ENCODE peak calls at places on chromosomes 3 and 15, in six cellular contexts. Z is fibroblast of lung, P is body of pancreas, Q is pancreas, I is MCF 10A, B is fibroblast of mammary gland. N is an unnamed sample.

GRCh38 chr15:41544650-41545015 is 576 bp upstream of the RPAP1 start:
- DNase-seq in Z (no peak), P (peak; percentile 28), I (peak; percentile 14), Q (no peak), B (peak; percentile 78), N (peak; percentile 93)

GRCh38 chr3:52432631-52433030 is 12.3 kb downstream of the SEMA3G start:
- DNase-seq in P (peak; percentile 55), Q (peak; percentile 33), I (no peak), B (no peak), Z (no peak), N (no peak)

GRCh38 chr15:101551696-101552591 is 62.4 kb upstream of the PCSK6 start:
- DNase-seq in Z (no peak), Q (no peak), B (no peak), I (no peak), P (no peak), N (no peak)

GRCh38 chr3:59271971-59272370 is 222.1 kb upstream of the CFAP20DC start:
- DNase-seq in B (no peak), Z (no peak), P (no peak), Q (no peak), I (no peak), N (no peak)

GRCh38 chr3:139293665-139294023 is 50.2 kb upstream of the MRPS22 start:
- DNase-seq in Q (no peak), P (no peak), Z (no peak), I (no peak), B (no peak), N (no peak)

GRCh38 chr3:146803746-146804145 is 198.6 kb upstream of the PLSCR5 start:
- DNase-seq in Z (peak; percentile 89), Q (no peak), I (no peak), B (peak; percentile 87), P (no peak), N (peak; percentile 99)

GRCh38 chr3:159627634-159628033 is 361.0 kb upstream of the IL12A start:
- DNase-seq in I (no peak), B (no peak), Q (no peak), Z (no peak), P (no peak), N (no peak)

GRCh38 chr3:88596451-88596850 is 446.7 kb downstream of the C3orf38 start:
- DNase-seq in I (no peak), Q (no peak), Z (peak; percentile 2), P (no peak), B (no peak), N (peak; percentile 7)

GRCh38 chr3:94082412-94082937 is 19.6 kb downstream of the NSUN3 start:
- DNase-seq in P (no peak), B (no peak), Q (no peak), I (no peak), Z (peak; percentile 33), N (no peak)

GRCh38 chr3:168094580-168094876 is 1.2 kb downstream of the GOLIM4 start:
- DNase-seq in I (peak; percentile 11), B (no peak), Q (no peak), P (no peak), Z (no peak), N (peak; percentile 65)

GRCh38 chr3:22170370-22170769 is 419.4 kb upstream of the ZNF385D start:
- DNase-seq in Z (no peak), B (no peak), P (no peak), Q (no peak), I (no peak), N (no peak)

GRCh38 chr3:22172964-22173363 is 422.0 kb upstream of the ZNF385D start:
- DNase-seq in I (no peak), P (no peak), B (no peak), Z (no peak), Q (no peak), N (no peak)

GRCh38 chr3:22176911-22177310 is 425.9 kb upstream of the ZNF385D start:
- DNase-seq in I (no peak), Z (no peak), B (no peak), Q (no peak), P (no peak), N (no peak)

GRCh38 chr3:22175899-22176298 is 424.9 kb upstream of the ZNF385D start:
- DNase-seq in Q (no peak), P (no peak), I (peak; percentile 7), Z (no peak), B (no peak), N (peak; percentile 5)
- TF ChIP-seq CTCF in Q (no peak), P (no peak), I (peak; percentile 33), Z (no peak), B (peak; percentile 14), N (no peak)

GRCh38 chr3:66722675-66723074 is 221.9 kb upstream of the LRIG1 start:
- DNase-seq in Z (peak; percentile 74), I (no peak), P (no peak), Q (no peak), B (peak; percentile 86), N (peak; percentile 77)
- TF ChIP-seq CTCF in Z (no peak), I (no peak), P (no peak), Q (no peak), B (no peak), N (no peak)

GRCh38 chr3:196636369-196637349 is 2.8 kb upstream of the NRROS start:
- DNase-seq in Z (no peak), B (no peak), Q (peak; percentile 45), I (no peak), P (no peak), N (peak; percentile 17)
- TF ChIP-seq CTCF in Z (no peak), B (no peak), Q (no peak), I (no peak), P (no peak), N (peak; percentile 18)

DNA sequence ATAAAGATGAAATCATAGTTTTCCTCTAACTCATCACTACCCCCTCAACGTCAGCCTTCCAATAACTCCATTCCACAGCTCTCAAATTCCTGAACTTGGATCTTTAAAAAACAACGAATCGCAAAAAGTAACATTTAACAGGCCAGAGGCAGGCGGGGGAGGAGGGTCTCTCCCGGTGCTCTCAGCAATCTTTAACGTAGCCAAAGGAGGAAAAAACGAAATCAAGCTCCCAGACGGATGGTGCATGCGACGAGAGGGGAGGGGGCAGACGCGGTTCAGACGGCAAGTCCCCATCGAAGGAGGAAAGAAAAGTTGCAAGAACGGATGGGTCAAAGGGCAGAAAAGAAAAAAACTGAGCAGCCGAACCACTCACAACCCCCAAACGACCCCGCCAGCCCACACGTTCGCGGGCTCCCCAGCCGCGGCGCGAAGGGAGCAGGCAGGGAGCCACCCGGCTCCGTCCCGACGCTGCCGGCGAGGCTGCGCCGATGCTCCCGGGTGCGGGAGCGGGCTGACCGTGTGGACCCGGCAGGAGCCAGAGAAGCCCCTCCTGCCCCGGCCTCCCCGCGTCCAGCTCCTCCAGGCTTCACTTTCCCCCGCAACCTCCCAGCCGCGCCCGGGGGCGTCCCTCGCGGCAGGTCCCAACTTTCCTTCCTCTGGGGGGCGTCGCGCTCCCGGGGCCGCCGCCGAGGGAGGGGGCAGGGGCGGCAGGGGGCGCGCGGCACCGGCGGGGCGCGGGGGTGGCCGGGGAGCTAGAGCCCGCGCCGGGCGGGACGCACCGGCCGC is 661 bp downstream of the PEAK1 start:
- DNase-seq in Z (peak; percentile 72), B (peak; percentile 46), P (peak; percentile 31), I (peak; percentile 23), Q (peak; percentile 80), N (peak; percentile 52)
- TF ChIP-seq CTCF in Z (peak; percentile 9), B (no peak), P (no peak), I (no peak), Q (no peak), N (peak; percentile 15)

GRCh38 chr3:99637041-99637380 is 1.4 kb upstream of the COL8A1 start:
- DNase-seq in Z (no peak), P (no peak), B (no peak), I (peak; percentile 79), Q (no peak), N (no peak)
- TF ChIP-seq CTCF in Z (no peak), P (no peak), B (peak; percentile 30), I (peak; percentile 12), Q (no peak), N (peak; percentile 4)

N was measured in AG10803.